ENCODE peak calls at places on chromosomes 11 and 22, in four cellular contexts. F is HFF-Myc, I is neural progenitor cell, Y is lower lobe of right lung. W is an unnamed sample.

GRCh38 chr22:31177420-31178162 is 17.6 kb downstream of the RNF185 start:
- DNase-seq in F (peak; percentile 35), I (no peak), Y (no peak), W (no peak)

GRCh38 chr11:10303558-10304363 is 1.1 kb upstream of the ADM start:
- DNase-seq in F (no peak), I (peak; percentile 41), Y (peak; percentile 65), W (peak; percentile 49)

GRCh38 chr22:31240011-31240410 is 27.9 kb downstream of the LIMK2 start:
- DNase-seq in F (no peak), I (no peak), Y (no peak), W (no peak)

GRCh38 chr11:12157241-12157661 is 46.9 kb downstream of the MICAL2 start:
- DNase-seq in F (no peak), I (no peak), Y (no peak), W (no peak)

GRCh38 chr11:130640526-130640925 is 192.1 kb downstream of the ADAMTS15 start:
- DNase-seq in F (no peak), I (no peak), Y (no peak), W (no peak)

GRCh38 chr11:7576671-7577225 is 62.9 kb downstream of the PPFIBP2 start:
- DNase-seq in F (no peak), I (no peak), Y (no peak), W (peak; percentile 19)

GRCh38 chr11:17343907-17344306 is 7.7 kb upstream of the NCR3LG1 start:
- DNase-seq in F (no peak), I (no peak), Y (no peak), W (peak; percentile 8)

GRCh38 chr22:29004647-29005371 is 56.8 kb downstream of the C22orf31 start:
- DNase-seq in F (no peak), I (peak; percentile 94), Y (peak; percentile 66), W (no peak)

GRCh38 chr11:8808226-8808585 is 102.8 kb upstream of the AKIP1 start:
- DNase-seq in F (no peak), I (no peak), Y (no peak), W (no peak)

GRCh38 chr22:25702046-25702445 is 39.9 kb upstream of the MYO18B start:
- DNase-seq in F (peak; percentile 6), I (no peak), Y (no peak), W (peak; percentile 37)

GRCh38 chr11:73729594-73730206 is 31.2 kb downstream of the RAB6A start:
- DNase-seq in F (no peak), I (peak; percentile 78), Y (no peak), W (peak; percentile 40)

GRCh38 chr22:36356708-36357694 is 30.8 kb downstream of the MYH9 start:
- DNase-seq in F (no peak), I (no peak), Y (no peak), W (no peak)

GRCh38 chr11:60515144-60515855 is at the start of gene MS4A13:
- DNase-seq in F (no peak), I (no peak), Y (no peak), W (no peak)

GRCh38 chr11:86919557-86920210 is 35.5 kb downstream of the FZD4 start:
- DNase-seq in F (peak; percentile 69), I (peak; percentile 75), Y (no peak), W (peak; percentile 90)

GRCh38 chr11:62461740-62462522 is 43.1 kb downstream of the SCGB1A1 start:
- DNase-seq in F (peak; percentile 78), I (no peak), Y (no peak), W (no peak)

GRCh38 chr11:86745571-86745970 is 54.8 kb upstream of the PRSS23 start:
- DNase-seq in F (no peak), I (no peak), Y (no peak), W (no peak)

GRCh38 chr11:111283945-111284481 is 14.3 kb upstream of the POU2AF3 start:
- DNase-seq in F (peak; percentile 30), I (no peak), Y (no peak), W (no peak)

GRCh38 chr22:44096736-44097135 is 72.6 kb downstream of the PARVB start:
- DNase-seq in F (no peak), I (no peak), Y (no peak), W (no peak)

GRCh38 chr11:57378166-57378565 is 2.8 kb downstream of the PRG3 start:
- DNase-seq in F (no peak), I (no peak), Y (no peak), W (no peak)

GRCh38 chr11:44930588-44931302 is 19.9 kb downstream of the TP53I11 start:
- DNase-seq in F (no peak), I (no peak), Y (no peak), W (no peak)

GRCh38 chr22:21760640-21761039 is 25.0 kb upstream of the YPEL1 start:
- DNase-seq in F (no peak), I (no peak), Y (no peak), W (no peak)

GRCh38 chr11:20561915-20562314 is 37.5 kb upstream of the SLC6A5 start:
- DNase-seq in F (no peak), I (no peak), Y (no peak), W (no peak)

GRCh38 chr11:93329936-93330445 is 551 bp upstream of the DEUP1 start:
- DNase-seq in F (no peak), I (peak; percentile 43), Y (no peak), W (peak; percentile 18)

GRCh38 chr11:32374261-32374711 is 61.1 kb downstream of the WT1 start:
- DNase-seq in F (peak; percentile 9), I (peak; percentile 67), Y (no peak), W (peak; percentile 98)
- TF ChIP-seq CTCF in F (peak; percentile 72), I (peak; percentile 69), Y (peak; percentile 23), W (peak; percentile 100)

GRCh38 chr11:71184421-71185210 is 67.8 kb downstream of the SHANK2 start:
- DNase-seq in F (no peak), I (no peak), Y (no peak), W (no peak)

GRCh38 chr11:71188886-71189767 is 63.2 kb downstream of the SHANK2 start:
- DNase-seq in F (no peak), I (no peak), Y (no peak), W (no peak)

GRCh38 chr11:71185411-71185810 is 67.0 kb downstream of the SHANK2 start:
- DNase-seq in F (no peak), I (no peak), Y (no peak), W (no peak)

GRCh38 chr11:71188073-71188472 is 64.3 kb downstream of the SHANK2 start:
- DNase-seq in F (no peak), I (no peak), Y (no peak), W (no peak)

DNA sequence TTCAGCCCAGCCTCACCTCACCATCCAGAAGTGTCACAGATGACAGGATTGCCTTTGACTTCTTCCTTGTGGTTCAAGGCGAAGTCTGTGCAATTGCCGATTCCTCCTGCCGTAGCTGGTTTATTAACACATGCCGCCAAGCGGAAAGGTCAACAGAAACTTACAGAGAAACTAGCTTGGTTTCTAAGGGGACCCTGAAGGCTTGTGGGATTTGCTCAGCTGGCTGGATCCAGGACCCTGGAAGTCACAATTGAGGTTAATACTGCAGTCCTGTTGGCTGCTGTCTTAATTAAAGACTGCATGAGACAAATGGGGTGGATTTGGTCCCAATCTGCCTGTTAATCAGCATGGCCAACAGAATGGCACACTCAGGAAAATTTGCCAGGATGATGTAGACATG is 65.5 kb downstream of the SHANK2 start:
- DNase-seq in F (no peak), I (no peak), Y (no peak), W (no peak)
- TF ChIP-seq CTCF in F (no peak), I (no peak), Y (no peak), W (no peak)

DNA sequence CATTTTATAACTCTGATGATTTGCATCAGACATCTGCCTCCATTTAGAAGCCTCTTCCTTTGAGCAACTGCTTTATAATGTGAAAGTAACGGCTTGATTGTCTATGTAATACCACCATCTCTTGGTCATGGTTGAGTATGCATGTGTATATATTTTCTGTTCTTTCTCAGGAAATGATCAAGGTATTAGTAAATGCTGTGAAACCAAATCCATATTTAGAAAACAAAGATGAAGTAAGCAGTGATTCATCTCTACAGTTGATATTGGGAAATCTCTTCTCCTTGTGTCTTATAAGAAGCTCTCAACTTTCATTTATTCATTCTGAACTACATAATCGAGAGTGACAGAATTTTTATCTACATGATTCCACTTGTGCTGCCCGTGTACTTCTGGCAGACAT is 104.6 kb upstream of the ANO3 start:
- DNase-seq in F (peak; percentile 62), I (peak; percentile 10), Y (no peak), W (peak; percentile 62)
- TF ChIP-seq CTCF in F (peak; percentile 35), I (peak; percentile 35), Y (peak; percentile 54), W (peak; percentile 55)

GRCh38 chr11:64776425-64776824 is 1.9 kb downstream of the SF1 start:
- DNase-seq in F (no peak), I (no peak), Y (no peak), W (no peak)

GRCh38 chr11:64778223-64778472 is 194 bp downstream of the SF1 start:
- DNase-seq in F (no peak), I (no peak), Y (no peak), W (no peak)

GRCh38 chr11:64777449-64778222 is 706 bp downstream of the SF1 start:
- DNase-seq in F (no peak), I (peak; percentile 94), Y (peak; percentile 89), W (peak; percentile 94)

GRCh38 chr11:64776875-64777274 is 1.5 kb downstream of the SF1 start:
- DNase-seq in F (no peak), I (no peak), Y (peak; percentile 10), W (no peak)

GRCh38 chr11:64778473-64779298 is at the start of gene SF1:
- DNase-seq in F (peak; percentile 99), I (peak; percentile 100), Y (peak; percentile 99), W (peak; percentile 100)
- TF ChIP-seq CTCF in F (peak; percentile 9), I (peak; percentile 17), Y (no peak), W (peak; percentile 10)

GRCh38 chr22:19844423-19845368 is 10.0 kb downstream of the GNB1L start:
- DNase-seq in F (no peak), I (no peak), Y (peak; percentile 82), W (no peak)
- TF ChIP-seq CTCF in F (no peak), I (no peak), Y (peak; percentile 30), W (no peak)

W was measured in A673.